ENCODE peak calls at places on chromosomes 1 and 21, in ten cellular contexts. C is stomach, Z is tibial nerve, P is heart left ventricle, G is endothelial cell of umbilical vein, W is adrenal gland, J is transverse colon, B is ovary, I is body of pancreas, A is breast epithelium. F is an unnamed sample. For H3K4me1, the result is how much of the 10 kb centered on the place peaks cover.

GRCh38 chr1:9846611-9847171 is 22.9 kb upstream of the CLSTN1 start:
- DNase-seq in P (no peak), W (no peak), I (no peak), G (no peak), J (no peak), B (no peak), A (no peak), Z (no peak), C (no peak), F (no peak)

GRCh38 chr1:192766009-192766625 is 42.7 kb upstream of the RGS2 start:
- DNase-seq in G (no peak), J (no peak), P (no peak), A (no peak), Z (no peak), C (no peak), W (no peak), B (no peak), I (no peak), F (no peak)

GRCh38 chr1:19385869-19386591 is 73.9 kb downstream of the SLC66A1 start:
- DNase-seq in P (peak), J (peak), C (peak), W (no peak), A (no peak), B (peak), Z (peak), G (peak), I (peak), F (no peak)

GRCh38 chr1:33392639-33393038 is 38.3 kb downstream of the PHC2 start:
- DNase-seq in I (peak), J (no peak), A (no peak), Z (no peak), G (no peak), W (peak), C (no peak), P (no peak), B (no peak), F (no peak)

GRCh38 chr1:9557624-9558023 is 18.4 kb downstream of the SLC25A33 start:
- DNase-seq in P (no peak), W (no peak), Z (no peak), B (no peak), J (no peak), A (no peak), C (no peak), I (no peak), G (no peak), F (no peak)

GRCh38 chr1:6794164-6794563 is 8.9 kb downstream of the CAMTA1 start:
- DNase-seq in Z (no peak), J (no peak), A (no peak), B (no peak), C (no peak), P (no peak), G (peak), W (no peak), I (no peak), F (no peak)

GRCh38 chr21:33968082-33968997 is 52.7 kb upstream of the ATP5PO start:
- DNase-seq in W (no peak), G (peak), I (no peak), P (no peak), J (peak), A (no peak), Z (no peak), B (no peak), C (no peak), F (no peak)

GRCh38 chr21:31470896-31471694 is 127.0 kb upstream of the TIAM1 start:
- DNase-seq in J (no peak), W (no peak), B (no peak), A (no peak), P (no peak), Z (no peak), G (no peak), I (no peak), C (no peak), F (no peak)

GRCh38 chr21:29334717-29335428 is 36.2 kb downstream of the BACH1 start:
- DNase-seq in A (no peak), I (no peak), W (no peak), B (no peak), J (no peak), G (no peak), P (no peak), Z (no peak), C (no peak), F (no peak)

GRCh38 chr21:43824883-43825609 is 35.7 kb downstream of the RRP1 start:
- DNase-seq in Z (no peak), W (no peak), G (no peak), I (no peak), P (no peak), B (no peak), A (no peak), C (no peak), J (no peak), F (no peak)

GRCh38 chr1:175262646-175263045 is 70.1 kb upstream of the KIAA0040 start:
- DNase-seq in A (no peak), C (no peak), I (no peak), G (no peak), Z (no peak), W (no peak), P (no peak), J (no peak), B (no peak), F (no peak)

GRCh38 chr1:62621907-62622306 is 24.6 kb downstream of the ANGPTL3 start:
- DNase-seq in A (no peak), G (peak), Z (peak), I (peak), J (no peak), C (no peak), W (peak), B (no peak), P (no peak), F (no peak)

GRCh38 chr1:158002022-158002629 is 8.7 kb downstream of the KIRREL1 start:
- DNase-seq in W (no peak), A (no peak), C (no peak), J (no peak), Z (no peak), G (peak), B (no peak), I (no peak), P (no peak), F (no peak)

GRCh38 chr1:203598736-203599135 is 27.9 kb upstream of the ATP2B4 start:
- DNase-seq in J (no peak), G (no peak), C (no peak), I (no peak), Z (no peak), P (no peak), W (no peak), A (no peak), B (no peak), F (no peak)

GRCh38 chr1:201394596-201394995 is 4.5 kb downstream of the LAD1 start:
- DNase-seq in I (no peak), J (no peak), Z (no peak), W (no peak), A (no peak), P (no peak), C (no peak), G (no peak), B (no peak), F (no peak)

GRCh38 chr1:30262158-30262557 is 461.2 kb downstream of the MATN1 start:
- DNase-seq in B (no peak), G (no peak), A (no peak), W (no peak), I (no peak), P (no peak), C (no peak), J (no peak), Z (no peak), F (no peak)

GRCh38 chr1:25011966-25012625 is 82.0 kb upstream of the RUNX3 start:
- DNase-seq in P (no peak), G (no peak), A (no peak), B (no peak), W (no peak), I (no peak), C (no peak), J (no peak), Z (no peak), F (no peak)

GRCh38 chr1:8412183-8412831 is 94.4 kb downstream of the SLC45A1 start:
- DNase-seq in Z (peak), P (no peak), I (no peak), B (no peak), C (no peak), W (no peak), G (peak), J (peak), A (no peak), F (no peak)

GRCh38 chr21:29256125-29256895 is 42.4 kb upstream of the BACH1 start:
- DNase-seq in Z (no peak), P (no peak), W (no peak), A (no peak), B (no peak), G (peak), I (no peak), J (no peak), C (no peak), F (no peak)

GRCh38 chr1:7664893-7665250 is 106.2 kb upstream of the VAMP3 start:
- DNase-seq in J (no peak), Z (no peak), W (no peak), C (no peak), A (no peak), P (no peak), B (no peak), I (no peak), G (no peak), F (no peak)

GRCh38 chr1:111499026-111499790 is 4.2 kb downstream of the ADORA3 start:
- DNase-seq in W (no peak), A (no peak), I (no peak), P (no peak), B (no peak), J (no peak), Z (no peak), G (no peak), C (no peak), F (no peak)

GRCh38 chr1:214603819-214604252 is 841 bp downstream of the CENPF start:
- DNase-seq in P (no peak), W (no peak), A (no peak), Z (no peak), I (no peak), G (peak), J (no peak), C (no peak), B (no peak), F (no peak)

GRCh38 chr1:246005067-246005466 is 502.0 kb downstream of the SMYD3 start:
- DNase-seq in A (no peak), Z (no peak), B (no peak), G (no peak), I (no peak), J (no peak), P (no peak), W (no peak), C (no peak), F (no peak)

GRCh38 chr1:17877316-17877715 is 122.2 kb downstream of the ACTL8 start:
- DNase-seq in I (no peak), J (no peak), Z (no peak), G (no peak), C (no peak), P (no peak), B (no peak), A (no peak), W (no peak), F (no peak)

GRCh38 chr1:201740609-201741231 is 88.2 kb upstream of the IPO9 start:
- DNase-seq in A (no peak), J (no peak), W (no peak), P (no peak), B (no peak), G (no peak), I (no peak), Z (no peak), C (no peak), F (no peak)

GRCh38 chr1:91148641-91149069 is 126.8 kb upstream of the ZNF644 start:
- DNase-seq in G (no peak), J (peak), C (no peak), W (no peak), I (peak), B (no peak), Z (no peak), A (no peak), P (no peak), F (no peak)

GRCh38 chr1:150808134-150808533 is at the start of gene CTSK:
- DNase-seq in Z (peak), J (no peak), P (no peak), I (no peak), C (no peak), B (no peak), W (no peak), A (no peak), G (no peak), F (no peak)

GRCh38 chr1:55490556-55490955 is 275.4 kb upstream of the USP24 start:
- DNase-seq in J (no peak), A (no peak), Z (no peak), I (no peak), P (no peak), C (no peak), B (no peak), G (no peak), W (no peak), F (no peak)

GRCh38 chr1:169484107-169484506 is 1.6 kb downstream of the SLC19A2 start:
- DNase-seq in B (no peak), A (no peak), Z (no peak), G (no peak), P (no peak), C (no peak), I (no peak), J (no peak), W (no peak), F (no peak)

GRCh38 chr1:91450260-91450659 is 45.6 kb upstream of the HFM1 start:
- DNase-seq in W (no peak), G (no peak), C (no peak), J (no peak), I (no peak), B (no peak), Z (no peak), P (no peak), A (no peak), F (no peak)

GRCh38 chr1:235100124-235100801 is 28.4 kb downstream of the TOMM20 start:
- DNase-seq in Z (peak), A (no peak), B (no peak), J (no peak), P (peak), C (no peak), I (no peak), W (peak), G (no peak), F (no peak)

GRCh38 chr1:106755682-106756406 is 300.6 kb upstream of the PRMT6 start:
- DNase-seq in C (no peak), W (no peak), P (no peak), A (no peak), G (no peak), I (no peak), B (no peak), J (no peak), Z (no peak), F (no peak)

GRCh38 chr1:172997941-172998361 is 52.8 kb downstream of the TNFSF18 start:
- DNase-seq in W (no peak), G (no peak), A (no peak), B (no peak), P (no peak), Z (no peak), I (no peak), J (no peak), C (no peak), F (no peak)

GRCh38 chr1:219539645-219540254 is 73.2 kb downstream of the ZC3H11B start:
- DNase-seq in I (no peak), W (no peak), P (no peak), G (no peak), C (no peak), J (no peak), Z (no peak), A (no peak), B (no peak), F (no peak)

GRCh38 chr1:156886583-156887302 is 6.8 kb upstream of the PEAR1 start:
- DNase-seq in P (no peak), J (no peak), C (no peak), G (no peak), B (no peak), A (no peak), W (no peak), I (no peak), Z (no peak), F (no peak)

GRCh38 chr21:37460196-37460595 is 93.6 kb downstream of the DYRK1A start:
- DNase-seq in C (no peak), P (no peak), I (no peak), Z (no peak), J (no peak), B (no peak), W (no peak), G (no peak), A (no peak), F (no peak)
- H3K4me1 ChIP-seq in C (half or more), P (half or more), I (half or more), Z (under half), J (under half), B (under half), W (under half), G (under half), A (under half), F (half or more)

GRCh38 chr1:43382027-43382771 is 7.4 kb downstream of the MED8 start:
- DNase-seq in B (no peak), C (no peak), Z (no peak), G (no peak), P (no peak), W (no peak), J (no peak), I (no peak), A (no peak), F (no peak)

GRCh38 chr1:43379476-43379875 is 10.1 kb downstream of the MED8 start:
- DNase-seq in W (no peak), B (no peak), P (no peak), A (no peak), Z (no peak), C (no peak), I (no peak), G (no peak), J (no peak), F (no peak)

GRCh38 chr1:43381609-43382008 is 8.0 kb downstream of the MED8 start:
- DNase-seq in C (no peak), W (no peak), G (no peak), I (peak), B (no peak), Z (peak), J (no peak), P (no peak), A (no peak), F (no peak)

GRCh38 chr1:43386676-43387075 is 2.9 kb downstream of the MED8 start:
- DNase-seq in W (no peak), A (no peak), I (no peak), Z (no peak), G (no peak), B (no peak), C (no peak), J (no peak), P (no peak), F (no peak)

DNA sequence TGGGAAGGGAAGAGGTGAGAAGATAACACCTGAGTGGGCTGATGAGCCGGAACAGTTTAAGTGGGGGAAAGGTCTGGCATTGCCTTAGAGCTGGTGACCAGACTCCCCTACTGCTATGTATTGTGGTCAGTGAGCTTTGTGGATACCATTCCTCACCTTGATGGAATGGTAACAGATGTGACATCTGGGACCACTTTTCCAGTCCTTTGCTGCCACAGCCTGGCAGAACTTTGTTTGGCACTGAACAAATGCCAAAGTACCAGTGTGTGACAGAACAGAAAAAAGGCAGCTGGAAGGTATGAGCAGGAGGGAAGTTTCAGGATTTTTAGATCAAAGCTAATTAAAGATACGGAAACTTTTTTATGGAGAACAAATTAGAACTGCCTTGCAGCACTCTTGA is 6.2 kb downstream of the MED8 start:
- DNase-seq in Z (no peak), P (no peak), G (no peak), J (no peak), B (no peak), W (no peak), I (no peak), C (no peak), A (no peak), F (no peak)
- TF ChIP-seq CTCF in Z (no peak), P (peak), G (no peak), J (peak), B (no peak), W (no peak), I (peak), C (peak), A (peak), F (peak)

DNA sequence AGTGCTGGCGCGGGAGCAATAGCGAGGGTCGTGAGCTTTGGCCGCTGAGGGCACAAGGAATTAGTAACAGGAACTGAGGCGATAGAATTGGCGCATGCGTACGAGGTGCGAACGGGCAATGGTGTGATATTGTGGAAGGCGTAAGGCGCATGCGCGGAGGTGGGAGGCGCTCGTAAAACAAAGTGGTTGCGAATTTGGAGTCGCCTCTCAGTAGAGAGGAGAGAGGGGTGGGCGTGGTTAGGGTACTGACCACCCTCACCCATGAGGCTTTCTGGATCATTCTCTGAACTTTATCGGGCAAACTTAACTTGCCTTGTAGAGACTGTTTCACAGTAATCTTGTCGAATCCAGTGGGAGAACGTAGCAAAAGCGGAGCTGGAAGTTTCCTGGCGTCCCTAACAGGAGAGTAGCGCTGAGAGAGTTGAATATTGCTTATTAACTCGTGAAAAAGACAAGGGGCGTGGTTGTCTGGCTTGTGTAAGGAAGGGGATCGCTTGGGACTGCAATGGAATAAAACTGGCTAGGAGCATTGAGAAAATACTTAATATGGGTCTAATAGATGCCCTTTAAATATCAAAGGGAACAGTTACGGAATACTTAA is 427 bp downstream of the CKS1B start:
- DNase-seq in P (peak), Z (peak), J (peak), I (peak), A (peak), G (peak), B (peak), W (peak), C (peak), F (peak)
- TF ChIP-seq POLR2A in P (no peak), Z (peak), J (peak), I (peak), A (no peak), G (peak), B (peak), W (peak), C (no peak), F (peak)

GRCh38 chr1:51237714-51238403 is 1.8 kb downstream of the RNF11 start:
- DNase-seq in J (no peak), G (peak), A (no peak), I (no peak), P (no peak), C (no peak), B (no peak), Z (no peak), W (no peak), F (no peak)
- H3K4me1 ChIP-seq in J (under half), G (under half), A (under half), I (under half), P (half or more), C (half or more), B (under half), Z (under half), W (under half), F (under half)

DNA sequence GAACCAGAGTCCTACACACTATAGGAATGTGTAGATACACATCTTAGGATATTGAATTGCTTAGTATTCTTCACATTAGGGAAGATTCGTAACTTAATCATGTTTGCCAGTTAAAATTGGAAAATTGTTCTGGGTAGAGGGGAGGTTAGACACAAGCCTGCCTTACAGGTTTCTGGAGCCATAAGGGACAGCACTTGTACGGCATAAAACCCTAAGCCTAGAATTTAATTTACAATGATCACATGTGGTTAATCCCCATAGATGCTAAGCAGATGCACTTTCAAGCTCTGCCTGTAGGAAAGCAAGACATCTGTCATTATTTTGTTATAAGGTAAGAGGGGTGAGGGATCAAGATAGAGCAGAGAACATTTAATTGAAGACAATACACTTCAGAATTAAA is 820.7 kb downstream of the NCAM2 start:
- DNase-seq in B (no peak), P (no peak), I (no peak), C (no peak), Z (no peak), J (no peak), W (no peak), G (no peak), A (no peak), F (no peak)
- TF ChIP-seq CTCF in B (no peak), P (no peak), I (no peak), C (no peak), Z (no peak), J (no peak), W (no peak), G (no peak), A (no peak), F (no peak)

F was measured in esophagus squamous epithelium.